ENCODE peak calls at places on chromosome 13, in ten cellular contexts. One of them, this sample, is unnamed.

GRCh38 chr13:33349996-33350826 is 64.7 kb upstream of the STARD13 start:
- DNase-seq in A549: peak; percentile 7
- DNase-seq in heart left ventricle: peak; percentile 70
- DNase-seq in right lobe of liver: peak; percentile 40
- DNase-seq in aorta: peak; percentile 89
- DNase-seq in tibial nerve: peak; percentile 41
- DNase-seq in fibroblast of lung: peak; percentile 47
- DNase-seq in transverse colon: peak; percentile 60
- DNase-seq in SJCRH30: peak; percentile 76
- DNase-seq in breast epithelium: peak; percentile 61
- DNase-seq in this sample: peak; percentile 47

GRCh38 chr13:74003374-74003773 is 130.8 kb downstream of the KLF12 start:
- DNase-seq in A549: no peak
- DNase-seq in heart left ventricle: no peak
- DNase-seq in right lobe of liver: no peak
- DNase-seq in aorta: no peak
- DNase-seq in tibial nerve: no peak
- DNase-seq in fibroblast of lung: peak; percentile 8
- DNase-seq in transverse colon: no peak
- DNase-seq in SJCRH30: no peak
- DNase-seq in breast epithelium: no peak
- DNase-seq in this sample: no peak

GRCh38 chr13:24165746-24166145 is 5.2 kb downstream of the SPATA13 start:
- DNase-seq in A549: no peak
- DNase-seq in heart left ventricle: no peak
- DNase-seq in right lobe of liver: no peak
- DNase-seq in aorta: no peak
- DNase-seq in tibial nerve: no peak
- DNase-seq in fibroblast of lung: peak; percentile 54
- DNase-seq in transverse colon: no peak
- DNase-seq in SJCRH30: no peak
- DNase-seq in breast epithelium: no peak
- DNase-seq in this sample: no peak

GRCh38 chr13:98997051-98997730 is 19.3 kb upstream of the DOCK9 start:
- DNase-seq in A549: no peak
- DNase-seq in heart left ventricle: no peak
- DNase-seq in right lobe of liver: no peak
- DNase-seq in aorta: no peak
- DNase-seq in tibial nerve: no peak
- DNase-seq in fibroblast of lung: no peak
- DNase-seq in transverse colon: no peak
- DNase-seq in SJCRH30: no peak
- DNase-seq in breast epithelium: no peak
- DNase-seq in this sample: no peak

GRCh38 chr13:31945202-31945978 is 86.2 kb upstream of the FRY start:
- DNase-seq in A549: no peak
- DNase-seq in heart left ventricle: peak; percentile 80
- DNase-seq in right lobe of liver: peak; percentile 78
- DNase-seq in aorta: peak; percentile 79
- DNase-seq in tibial nerve: peak; percentile 63
- DNase-seq in fibroblast of lung: peak; percentile 90
- DNase-seq in transverse colon: peak; percentile 27
- DNase-seq in SJCRH30: peak; percentile 79
- DNase-seq in breast epithelium: peak; percentile 71
- DNase-seq in this sample: peak; percentile 77

GRCh38 chr13:48069573-48069972 is 25.3 kb downstream of the MED4 start:
- DNase-seq in A549: no peak
- DNase-seq in heart left ventricle: no peak
- DNase-seq in right lobe of liver: no peak
- DNase-seq in aorta: no peak
- DNase-seq in tibial nerve: no peak
- DNase-seq in fibroblast of lung: no peak
- DNase-seq in transverse colon: no peak
- DNase-seq in SJCRH30: no peak
- DNase-seq in breast epithelium: no peak
- DNase-seq in this sample: no peak

GRCh38 chr13:49370390-49370789 is 73.5 kb downstream of the CAB39L start:
- DNase-seq in A549: no peak
- DNase-seq in heart left ventricle: no peak
- DNase-seq in right lobe of liver: no peak
- DNase-seq in aorta: no peak
- DNase-seq in tibial nerve: no peak
- DNase-seq in fibroblast of lung: no peak
- DNase-seq in transverse colon: no peak
- DNase-seq in SJCRH30: no peak
- DNase-seq in breast epithelium: no peak
- DNase-seq in this sample: no peak

GRCh38 chr13:99617474-99618255 is 116.4 kb downstream of the TM9SF2 start:
- DNase-seq in A549: peak; percentile 40
- DNase-seq in heart left ventricle: peak; percentile 46
- DNase-seq in right lobe of liver: peak; percentile 61
- DNase-seq in aorta: peak; percentile 84
- DNase-seq in tibial nerve: peak; percentile 41
- DNase-seq in fibroblast of lung: peak; percentile 62
- DNase-seq in transverse colon: peak; percentile 21
- DNase-seq in SJCRH30: peak; percentile 19
- DNase-seq in breast epithelium: no peak
- DNase-seq in this sample: peak; percentile 26

GRCh38 chr13:63864171-63864902 is 2448.7 kb upstream of the PCDH20 start:
- DNase-seq in A549: no peak
- DNase-seq in heart left ventricle: no peak
- DNase-seq in right lobe of liver: no peak
- DNase-seq in aorta: no peak
- DNase-seq in tibial nerve: no peak
- DNase-seq in fibroblast of lung: peak; percentile 68
- DNase-seq in transverse colon: no peak
- DNase-seq in SJCRH30: no peak
- DNase-seq in breast epithelium: no peak
- DNase-seq in this sample: no peak

GRCh38 chr13:106493569-106493968 is 41.9 kb downstream of the EFNB2 start:
- DNase-seq in A549: no peak
- DNase-seq in heart left ventricle: no peak
- DNase-seq in right lobe of liver: no peak
- DNase-seq in aorta: no peak
- DNase-seq in tibial nerve: peak; percentile 18
- DNase-seq in fibroblast of lung: no peak
- DNase-seq in transverse colon: no peak
- DNase-seq in SJCRH30: no peak
- DNase-seq in breast epithelium: no peak
- DNase-seq in this sample: no peak

GRCh38 chr13:78326608-78327007 is 276.7 kb downstream of the POU4F1 start:
- DNase-seq in A549: no peak
- DNase-seq in heart left ventricle: no peak
- DNase-seq in right lobe of liver: no peak
- DNase-seq in aorta: no peak
- DNase-seq in tibial nerve: no peak
- DNase-seq in fibroblast of lung: peak; percentile 46
- DNase-seq in transverse colon: no peak
- DNase-seq in SJCRH30: no peak
- DNase-seq in breast epithelium: no peak
- DNase-seq in this sample: no peak

GRCh38 chr13:34076319-34076718 is 258.4 kb downstream of the RFC3 start:
- DNase-seq in A549: no peak
- DNase-seq in heart left ventricle: no peak
- DNase-seq in right lobe of liver: no peak
- DNase-seq in aorta: no peak
- DNase-seq in tibial nerve: no peak
- DNase-seq in fibroblast of lung: no peak
- DNase-seq in transverse colon: no peak
- DNase-seq in SJCRH30: no peak
- DNase-seq in breast epithelium: no peak
- DNase-seq in this sample: no peak

GRCh38 chr13:48318014-48318713 is 14.6 kb downstream of the RB1 start:
- DNase-seq in A549: no peak
- DNase-seq in heart left ventricle: peak; percentile 53
- DNase-seq in right lobe of liver: peak; percentile 27
- DNase-seq in aorta: no peak
- DNase-seq in tibial nerve: no peak
- DNase-seq in fibroblast of lung: no peak
- DNase-seq in transverse colon: no peak
- DNase-seq in SJCRH30: no peak
- DNase-seq in breast epithelium: no peak
- DNase-seq in this sample: no peak

GRCh38 chr13:96858133-96858826 is 136.0 kb downstream of the OXGR1 start:
- DNase-seq in A549: no peak
- DNase-seq in heart left ventricle: no peak
- DNase-seq in right lobe of liver: no peak
- DNase-seq in aorta: no peak
- DNase-seq in tibial nerve: no peak
- DNase-seq in fibroblast of lung: no peak
- DNase-seq in transverse colon: no peak
- DNase-seq in SJCRH30: no peak
- DNase-seq in breast epithelium: no peak
- DNase-seq in this sample: no peak

GRCh38 chr13:75725784-75726183 is 89.7 kb downstream of the LMO7 start:
- DNase-seq in A549: no peak
- DNase-seq in heart left ventricle: no peak
- DNase-seq in right lobe of liver: no peak
- DNase-seq in aorta: no peak
- DNase-seq in tibial nerve: no peak
- DNase-seq in fibroblast of lung: no peak
- DNase-seq in transverse colon: no peak
- DNase-seq in SJCRH30: no peak
- DNase-seq in breast epithelium: no peak
- DNase-seq in this sample: no peak
- H3K27ac ChIP-seq in A549: no peak overlapping the region
- H3K27ac ChIP-seq in heart left ventricle: no peak overlapping the region
- H3K27ac ChIP-seq in right lobe of liver: no peak overlapping the region
- H3K27ac ChIP-seq in aorta: no peak overlapping the region
- H3K27ac ChIP-seq in tibial nerve: no peak overlapping the region
- H3K27ac ChIP-seq in fibroblast of lung: no peak overlapping the region
- H3K27ac ChIP-seq in transverse colon: peak overlapping the region; percentile 65
- H3K27ac ChIP-seq in SJCRH30: no peak overlapping the region
- H3K27ac ChIP-seq in breast epithelium: no peak overlapping the region
- H3K27ac ChIP-seq in this sample: no peak overlapping the region

GRCh38 chr13:112716461-112716820 is 26.6 kb downstream of the ATP11A start:
- DNase-seq in A549: no peak
- DNase-seq in heart left ventricle: no peak
- DNase-seq in right lobe of liver: no peak
- DNase-seq in aorta: no peak
- DNase-seq in tibial nerve: no peak
- DNase-seq in fibroblast of lung: no peak
- DNase-seq in transverse colon: no peak
- DNase-seq in SJCRH30: no peak
- DNase-seq in breast epithelium: no peak
- DNase-seq in this sample: no peak

GRCh38 chr13:112713517-112714253 is 23.8 kb downstream of the ATP11A start:
- DNase-seq in A549: no peak
- DNase-seq in heart left ventricle: no peak
- DNase-seq in right lobe of liver: no peak
- DNase-seq in aorta: no peak
- DNase-seq in tibial nerve: no peak
- DNase-seq in fibroblast of lung: no peak
- DNase-seq in transverse colon: no peak
- DNase-seq in SJCRH30: no peak
- DNase-seq in breast epithelium: no peak
- DNase-seq in this sample: no peak

GRCh38 chr13:112714366-112714765 is 24.5 kb downstream of the ATP11A start:
- DNase-seq in A549: no peak
- DNase-seq in heart left ventricle: no peak
- DNase-seq in right lobe of liver: no peak
- DNase-seq in aorta: no peak
- DNase-seq in tibial nerve: no peak
- DNase-seq in fibroblast of lung: no peak
- DNase-seq in transverse colon: no peak
- DNase-seq in SJCRH30: no peak
- DNase-seq in breast epithelium: no peak
- DNase-seq in this sample: no peak

GRCh38 chr13:112715715-112716460 is 26.1 kb downstream of the ATP11A start:
- DNase-seq in A549: no peak
- DNase-seq in heart left ventricle: no peak
- DNase-seq in right lobe of liver: no peak
- DNase-seq in aorta: no peak
- DNase-seq in tibial nerve: no peak
- DNase-seq in fibroblast of lung: no peak
- DNase-seq in transverse colon: no peak
- DNase-seq in SJCRH30: no peak
- DNase-seq in breast epithelium: no peak
- DNase-seq in this sample: no peak

GRCh38 chr13:112714772-112715569 is 25.1 kb downstream of the ATP11A start:
- DNase-seq in A549: no peak
- DNase-seq in heart left ventricle: no peak
- DNase-seq in right lobe of liver: no peak
- DNase-seq in aorta: no peak
- DNase-seq in tibial nerve: no peak
- DNase-seq in fibroblast of lung: no peak
- DNase-seq in transverse colon: no peak
- DNase-seq in SJCRH30: no peak
- DNase-seq in breast epithelium: no peak
- DNase-seq in this sample: no peak
- H3K4me1 ChIP-seq in A549: peaks cover 16% of the 10 kb centered on the region
- H3K4me1 ChIP-seq in heart left ventricle: peaks cover 41% of the 10 kb centered on the region
- H3K4me1 ChIP-seq in right lobe of liver: peaks cover 16% of the 10 kb centered on the region
- H3K4me1 ChIP-seq in aorta: no peaks in the 10 kb centered on the region
- H3K4me1 ChIP-seq in tibial nerve: peaks cover 19% of the 10 kb centered on the region
- H3K4me1 ChIP-seq in fibroblast of lung: peaks cover 8% of the 10 kb centered on the region
- H3K4me1 ChIP-seq in transverse colon: peaks cover 17% of the 10 kb centered on the region
- H3K4me1 ChIP-seq in SJCRH30: peaks cover 6% of the 10 kb centered on the region
- H3K4me1 ChIP-seq in breast epithelium: no peaks in the 10 kb centered on the region
- H3K4me1 ChIP-seq in this sample: peaks cover 17% of the 10 kb centered on the region

DNA sequence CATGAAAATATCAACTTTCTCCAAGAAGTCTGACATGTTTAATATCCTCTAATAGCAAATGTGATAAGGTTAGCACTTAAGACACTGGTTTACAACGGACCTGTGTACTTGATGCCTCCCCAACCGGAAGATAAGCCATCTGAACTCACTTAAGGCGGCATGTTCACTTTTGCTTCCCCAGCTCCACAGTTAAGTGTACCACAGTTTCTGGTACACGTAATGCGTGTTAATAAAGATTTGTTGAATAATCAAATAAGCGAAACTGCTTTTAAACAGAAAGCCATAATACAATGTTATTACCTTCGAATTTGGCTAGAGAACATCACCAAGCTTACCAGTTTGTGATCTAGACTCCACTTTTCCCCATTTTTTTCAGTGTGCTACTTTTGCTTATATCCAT is 1.4 kb upstream of the PAN3 start:
- DNase-seq in A549: no peak
- DNase-seq in heart left ventricle: no peak
- DNase-seq in right lobe of liver: no peak
- DNase-seq in aorta: no peak
- DNase-seq in tibial nerve: no peak
- DNase-seq in fibroblast of lung: peak; percentile 9
- DNase-seq in transverse colon: no peak
- DNase-seq in SJCRH30: no peak
- DNase-seq in breast epithelium: no peak
- DNase-seq in this sample: no peak
- H3K27ac ChIP-seq in A549: peak overlapping the region; percentile 100
- H3K27ac ChIP-seq in heart left ventricle: peak overlapping the region; percentile 73
- H3K27ac ChIP-seq in right lobe of liver: no peak overlapping the region
- H3K27ac ChIP-seq in aorta: no peak overlapping the region
- H3K27ac ChIP-seq in tibial nerve: no peak overlapping the region
- H3K27ac ChIP-seq in fibroblast of lung: no peak overlapping the region
- H3K27ac ChIP-seq in transverse colon: peak overlapping the region; percentile 100
- H3K27ac ChIP-seq in SJCRH30: no peak overlapping the region
- H3K27ac ChIP-seq in breast epithelium: peak overlapping the region; percentile 99
- H3K27ac ChIP-seq in this sample: peak overlapping the region; percentile 95

DNA sequence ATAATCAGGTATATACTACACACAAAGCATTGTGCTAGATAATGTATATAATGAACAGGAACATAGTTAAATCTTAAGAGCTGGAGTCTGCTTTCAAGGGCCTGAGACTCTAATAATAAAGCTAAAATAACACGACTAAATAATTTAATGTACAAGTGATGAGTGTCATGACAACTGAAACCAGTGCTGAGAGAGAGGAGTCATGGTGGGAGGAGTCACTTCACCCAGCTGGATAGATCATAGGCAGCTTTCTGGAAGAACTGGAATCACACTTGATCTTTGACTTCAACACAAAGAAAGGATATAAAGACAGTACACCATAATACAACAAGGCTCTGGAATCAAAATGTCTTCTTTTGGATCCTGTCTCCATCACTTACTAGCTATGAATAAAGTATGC is 7.1 kb downstream of the RBM26 start:
- DNase-seq in A549: no peak
- DNase-seq in heart left ventricle: no peak
- DNase-seq in right lobe of liver: no peak
- DNase-seq in aorta: no peak
- DNase-seq in tibial nerve: no peak
- DNase-seq in fibroblast of lung: peak; percentile 10
- DNase-seq in transverse colon: no peak
- DNase-seq in SJCRH30: no peak
- DNase-seq in breast epithelium: no peak
- DNase-seq in this sample: no peak
- H3K4me1 ChIP-seq in A549: peaks cover 30% of the 10 kb centered on the region
- H3K4me1 ChIP-seq in heart left ventricle: peaks cover 56% of the 10 kb centered on the region
- H3K4me1 ChIP-seq in right lobe of liver: peaks cover 28% of the 10 kb centered on the region
- H3K4me1 ChIP-seq in aorta: no peaks in the 10 kb centered on the region
- H3K4me1 ChIP-seq in tibial nerve: peaks cover 38% of the 10 kb centered on the region
- H3K4me1 ChIP-seq in fibroblast of lung: no peaks in the 10 kb centered on the region
- H3K4me1 ChIP-seq in transverse colon: peaks cover 10% of the 10 kb centered on the region
- H3K4me1 ChIP-seq in SJCRH30: peaks cover 6% of the 10 kb centered on the region
- H3K4me1 ChIP-seq in breast epithelium: no peaks in the 10 kb centered on the region
- H3K4me1 ChIP-seq in this sample: peaks cover 25% of the 10 kb centered on the region

This sample was measured in gastrocnemius medialis.